ENCODE peak calls at places on chromosomes 12 and 14, in six cellular contexts. S is mesenchymal stem cell, Y is neuronal stem cell, K is IMR-90, R is H1, N is mesendoderm. F is an unnamed sample.

GRCh38 chr12:115697341-115697740 is 580.2 kb downstream of the MED13L start:
- DNase-seq in S (peak), Y (no peak), K (no peak), R (no peak), N (no peak), F (no peak)

GRCh38 chr12:6230321-6231110 is 30.3 kb downstream of the CD9 start:
- DNase-seq in S (no peak), Y (no peak), K (no peak), R (no peak), N (no peak), F (no peak)

GRCh38 chr12:92462049-92462448 is 240.7 kb upstream of the PLEKHG7 start:
- DNase-seq in S (peak), Y (no peak), K (no peak), R (no peak), N (no peak), F (no peak)

GRCh38 chr14:63203618-63204406 is 431 bp upstream of the RHOJ start:
- DNase-seq in S (peak), Y (peak), K (peak), R (peak), N (peak), F (peak)

GRCh38 chr14:54854181-54854580 is 48.4 kb downstream of the GCH1 start:
- DNase-seq in S (no peak), Y (no peak), K (no peak), R (no peak), N (peak), F (peak)

GRCh38 chr14:24335461-24336146 is 733 bp upstream of the ADCY4 start:
- DNase-seq in S (no peak), Y (no peak), K (no peak), R (no peak), N (peak), F (no peak)

GRCh38 chr12:9651265-9651729 is 18.2 kb upstream of the CLEC2D start:
- DNase-seq in S (peak), Y (no peak), K (peak), R (no peak), N (peak), F (no peak)

GRCh38 chr12:45828402-45828801 is 98.9 kb downstream of the ARID2 start:
- DNase-seq in S (no peak), Y (no peak), K (no peak), R (no peak), N (no peak), F (no peak)

GRCh38 chr14:56720703-56721426 is 89.4 kb downstream of the OTX2 start:
- DNase-seq in S (no peak), Y (no peak), K (no peak), R (no peak), N (no peak), F (no peak)

GRCh38 chr12:55906056-55906455 is 21.6 kb downstream of the PYM1 start:
- DNase-seq in S (no peak), Y (no peak), K (peak), R (no peak), N (no peak), F (no peak)

GRCh38 chr12:96483116-96483515 is 6.3 kb upstream of the CFAP54 start:
- DNase-seq in S (no peak), Y (no peak), K (no peak), R (no peak), N (no peak), F (no peak)

GRCh38 chr12:72281145-72281544 is 9.0 kb downstream of the TRHDE start:
- DNase-seq in S (peak), Y (no peak), K (peak), R (no peak), N (no peak), F (no peak)

GRCh38 chr12:11727133-11727664 is 77.7 kb downstream of the ETV6 start:
- DNase-seq in S (no peak), Y (no peak), K (no peak), R (no peak), N (no peak), F (no peak)

GRCh38 chr12:118311666-118312065 is 61.0 kb downstream of the TAOK3 start:
- DNase-seq in S (no peak), Y (no peak), K (no peak), R (no peak), N (no peak), F (no peak)

GRCh38 chr12:120710805-120711296 is 593 bp downstream of the UNC119B start:
- DNase-seq in S (peak), Y (no peak), K (no peak), R (peak), N (peak), F (peak)

GRCh38 chr12:46964496-46965098 is 114.8 kb upstream of the PCED1B start:
- DNase-seq in S (peak), Y (peak), K (peak), R (no peak), N (peak), F (peak)

GRCh38 chr14:81889529-81889928 is 355.9 kb upstream of the SEL1L start:
- DNase-seq in S (no peak), Y (no peak), K (no peak), R (no peak), N (no peak), F (no peak)

GRCh38 chr14:99806841-99807240 is 13.6 kb downstream of the EML1 start:
- DNase-seq in S (no peak), Y (no peak), K (no peak), R (no peak), N (no peak), F (no peak)

GRCh38 chr12:70933133-70933532 is 12.6 kb upstream of the PTPRR start:
- DNase-seq in S (no peak), Y (no peak), K (no peak), R (no peak), N (no peak), F (no peak)

GRCh38 chr14:61258985-61259384 is 22.2 kb downstream of the TMEM30B start:
- DNase-seq in S (no peak), Y (no peak), K (peak), R (no peak), N (no peak), F (no peak)

GRCh38 chr12:121797937-121798801 is 4.7 kb upstream of the RHOF start:
- DNase-seq in S (peak), Y (no peak), K (peak), R (no peak), N (peak), F (no peak)

GRCh38 chr12:111431772-111432171 is 26.0 kb downstream of the SH2B3 start:
- DNase-seq in S (peak), Y (no peak), K (no peak), R (no peak), N (no peak), F (no peak)

GRCh38 chr12:107512391-107512790 is 173.2 kb upstream of the PWP1 start:
- DNase-seq in S (no peak), Y (no peak), K (peak), R (no peak), N (no peak), F (no peak)

GRCh38 chr12:95051241-95051640 is 22.2 kb downstream of the NR2C1 start:
- DNase-seq in S (no peak), Y (no peak), K (peak), R (no peak), N (no peak), F (no peak)

GRCh38 chr14:68968051-68968450 is 11.1 kb downstream of the ACTN1 start:
- DNase-seq in S (no peak), Y (no peak), K (no peak), R (no peak), N (no peak), F (no peak)

GRCh38 chr12:49791156-49791555 is 37.1 kb downstream of the NCKAP5L start:
- DNase-seq in S (no peak), Y (no peak), K (no peak), R (no peak), N (no peak), F (no peak)

GRCh38 chr12:44875417-44875953 is 630 bp downstream of the NELL2 start:
- DNase-seq in S (no peak), Y (peak), K (no peak), R (peak), N (peak), F (peak)

GRCh38 chr12:83805137-83805818 is 1107.3 kb downstream of the SLC6A15 start:
- DNase-seq in S (no peak), Y (no peak), K (no peak), R (no peak), N (no peak), F (no peak)

GRCh38 chr12:53660064-53660463 is 15.8 kb downstream of the ATP5MC2 start:
- DNase-seq in S (peak), Y (no peak), K (no peak), R (no peak), N (no peak), F (no peak)

GRCh38 chr14:63770187-63770807 is 42.4 kb upstream of the SGPP1 start:
- DNase-seq in S (peak), Y (no peak), K (peak), R (no peak), N (peak), F (no peak)

GRCh38 chr14:99608591-99608990 is 4.6 kb upstream of the CCDC85C start:
- DNase-seq in S (no peak), Y (no peak), K (no peak), R (no peak), N (no peak), F (no peak)

GRCh38 chr14:23895480-23895879 is 58.1 kb upstream of the DHRS4 start:
- DNase-seq in S (no peak), Y (no peak), K (no peak), R (no peak), N (peak), F (no peak)

GRCh38 chr12:52975820-52976573 is 27.1 kb downstream of the KRT18 start:
- DNase-seq in S (peak), Y (no peak), K (peak), R (no peak), N (peak), F (peak)

GRCh38 chr12:86254399-86255107 is 1.6 kb downstream of the MGAT4C start:
- DNase-seq in S (no peak), Y (no peak), K (peak), R (no peak), N (no peak), F (no peak)

GRCh38 chr12:90013409-90013808 is 304.8 kb upstream of the ATP2B1 start:
- DNase-seq in S (peak), Y (no peak), K (peak), R (no peak), N (peak), F (no peak)

GRCh38 chr12:70121562-70121961 is 121.7 kb upstream of the CNOT2 start:
- DNase-seq in S (no peak), Y (no peak), K (no peak), R (no peak), N (no peak), F (no peak)

GRCh38 chr14:93629636-93630035 is 158.6 kb downstream of the PRIMA1 start:
- DNase-seq in S (no peak), Y (no peak), K (no peak), R (no peak), N (peak), F (no peak)

GRCh38 chr12:59668678-59669077 is 72.8 kb downstream of the SLC16A7 start:
- DNase-seq in S (no peak), Y (no peak), K (no peak), R (no peak), N (no peak), F (no peak)

GRCh38 chr14:103558071-103558882 is 4.2 kb downstream of the BAG5 start:
- DNase-seq in S (peak), Y (no peak), K (peak), R (no peak), N (no peak), F (no peak)

GRCh38 chr14:22978873-22979671 is 3.3 kb downstream of the AJUBA start:
- DNase-seq in S (no peak), Y (no peak), K (no peak), R (no peak), N (no peak), F (no peak)

GRCh38 chr14:78637489-78637888 is 467.3 kb downstream of the NRXN3 start:
- DNase-seq in S (no peak), Y (no peak), K (no peak), R (no peak), N (no peak), F (no peak)

GRCh38 chr14:78638926-78639325 is 468.8 kb downstream of the NRXN3 start:
- DNase-seq in S (no peak), Y (no peak), K (no peak), R (no peak), N (no peak), F (no peak)

GRCh38 chr14:78633747-78634146 is 463.6 kb downstream of the NRXN3 start:
- DNase-seq in S (no peak), Y (peak), K (no peak), R (no peak), N (peak), F (peak)

DNA sequence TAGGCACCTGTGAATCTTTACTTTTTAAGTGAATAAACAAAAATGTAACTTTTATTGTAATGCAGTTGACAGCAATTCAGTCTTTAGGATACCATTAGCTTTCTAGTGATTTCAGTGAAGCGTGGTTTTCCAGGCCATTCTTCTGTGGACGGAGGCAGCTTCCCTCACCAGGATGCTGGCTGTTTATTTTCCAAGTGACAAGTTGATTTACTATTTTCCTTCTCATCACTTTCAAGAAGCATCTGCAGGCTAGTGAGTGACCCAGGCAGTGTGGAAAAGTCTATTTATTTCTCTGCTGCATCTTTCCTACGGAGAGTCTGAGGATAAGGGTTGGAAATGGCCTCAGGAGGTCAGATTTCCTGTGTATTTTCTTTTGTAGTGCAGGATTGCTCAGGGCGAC is 467.7 kb downstream of the NRXN3 start:
- DNase-seq in S (no peak), Y (no peak), K (no peak), R (no peak), N (no peak), F (no peak)
- H2BK15ac ChIP-seq in S (no peak), Y (no peak), K (no peak), R (no peak), N (no peak), F (no peak)

DNA sequence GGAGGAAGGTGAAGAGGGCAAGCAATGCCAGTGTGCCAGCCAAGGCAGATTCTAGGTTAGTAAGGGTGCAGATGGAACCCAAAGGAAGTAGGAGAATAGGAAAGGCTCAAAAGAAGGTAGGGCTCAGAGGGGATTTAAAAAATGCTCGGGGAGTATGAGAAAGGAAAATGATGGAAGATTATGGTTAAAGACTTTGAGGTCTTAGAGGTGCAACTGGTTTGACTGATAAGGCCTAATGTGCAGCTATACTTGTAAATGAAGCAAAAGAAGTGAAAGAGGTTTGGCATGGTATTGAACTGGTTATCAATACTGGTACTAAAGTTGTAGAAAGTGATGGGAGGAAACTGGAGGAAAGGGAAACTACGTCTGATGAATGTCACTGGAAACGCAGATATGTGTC is 94.7 kb downstream of the RPS6KA5 start:
- DNase-seq in S (no peak), Y (no peak), K (no peak), R (no peak), N (no peak), F (no peak)
- H3K23ac ChIP-seq in S (no peak), Y (no peak), K (no peak), R (no peak), N (no peak), F (no peak)

GRCh38 chr12:104599272-104599984 is 142.7 kb downstream of the CHST11 start:
- DNase-seq in S (no peak), Y (no peak), K (no peak), R (no peak), N (no peak), F (no peak)

GRCh38 chr12:104598342-104599271 is 141.9 kb downstream of the CHST11 start:
- DNase-seq in S (no peak), Y (no peak), K (no peak), R (no peak), N (no peak), F (no peak)

GRCh38 chr12:104602426-104602825 is 145.7 kb downstream of the CHST11 start:
- DNase-seq in S (no peak), Y (no peak), K (no peak), R (no peak), N (no peak), F (no peak)

GRCh38 chr12:104600790-104601739 is 144.3 kb downstream of the CHST11 start:
- DNase-seq in S (peak), Y (no peak), K (no peak), R (no peak), N (no peak), F (no peak)

GRCh38 chr12:104599985-104600712 is 143.4 kb downstream of the CHST11 start:
- DNase-seq in S (no peak), Y (no peak), K (no peak), R (no peak), N (no peak), F (no peak)
- H3K4ac ChIP-seq in S (peak), Y (no peak), K (no peak), R (no peak), N (no peak), F (no peak)

DNA sequence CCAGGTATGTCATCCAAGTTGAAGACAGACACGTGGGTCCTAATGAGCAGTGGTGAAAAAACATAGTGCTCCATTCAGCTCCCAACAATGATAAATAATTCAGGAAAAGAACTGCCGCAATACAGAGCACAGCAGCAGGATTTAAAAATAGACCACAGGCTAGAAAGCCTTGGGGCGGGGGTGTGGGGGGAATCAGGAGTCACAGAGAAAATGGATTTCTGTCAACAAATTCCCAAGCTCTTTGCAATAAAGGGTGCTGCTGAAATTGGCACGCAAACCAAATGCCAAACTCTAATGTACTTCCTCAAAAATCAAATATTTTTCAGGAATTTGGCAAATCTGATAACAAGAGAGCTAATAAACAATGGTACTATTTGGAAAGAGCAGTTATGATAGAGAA is 58.6 kb downstream of the R3HDM2 start:
- DNase-seq in S (no peak), Y (no peak), K (peak), R (no peak), N (no peak), F (no peak)
- H2BK15ac ChIP-seq in S (no peak), Y (no peak), K (no peak), R (no peak), N (no peak), F (no peak)

DNA sequence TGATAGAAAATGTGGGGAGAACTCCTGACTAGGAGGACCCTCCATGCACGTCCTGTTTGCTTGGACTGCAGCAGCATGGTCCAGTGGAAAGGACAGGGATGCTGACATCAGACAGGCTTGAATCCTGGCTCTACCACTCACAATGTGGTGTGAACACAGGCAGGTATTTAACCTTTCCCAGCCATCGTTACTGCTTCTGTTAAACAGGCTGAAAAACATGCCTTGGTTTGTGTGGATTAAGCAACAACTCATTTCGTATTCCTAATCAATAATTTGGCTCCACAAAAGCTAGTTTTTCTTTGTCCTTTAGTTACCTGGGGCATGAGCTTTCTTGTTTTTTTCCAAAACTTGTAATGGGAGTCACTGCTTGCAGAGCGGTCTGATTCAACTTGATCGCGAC is 41.0 kb downstream of the APPL2 start:
- DNase-seq in S (no peak), Y (no peak), K (no peak), R (no peak), N (no peak), F (no peak)
- H3K23ac ChIP-seq in S (no peak), Y (no peak), K (no peak), R (no peak), N (no peak), F (no peak)

DNA sequence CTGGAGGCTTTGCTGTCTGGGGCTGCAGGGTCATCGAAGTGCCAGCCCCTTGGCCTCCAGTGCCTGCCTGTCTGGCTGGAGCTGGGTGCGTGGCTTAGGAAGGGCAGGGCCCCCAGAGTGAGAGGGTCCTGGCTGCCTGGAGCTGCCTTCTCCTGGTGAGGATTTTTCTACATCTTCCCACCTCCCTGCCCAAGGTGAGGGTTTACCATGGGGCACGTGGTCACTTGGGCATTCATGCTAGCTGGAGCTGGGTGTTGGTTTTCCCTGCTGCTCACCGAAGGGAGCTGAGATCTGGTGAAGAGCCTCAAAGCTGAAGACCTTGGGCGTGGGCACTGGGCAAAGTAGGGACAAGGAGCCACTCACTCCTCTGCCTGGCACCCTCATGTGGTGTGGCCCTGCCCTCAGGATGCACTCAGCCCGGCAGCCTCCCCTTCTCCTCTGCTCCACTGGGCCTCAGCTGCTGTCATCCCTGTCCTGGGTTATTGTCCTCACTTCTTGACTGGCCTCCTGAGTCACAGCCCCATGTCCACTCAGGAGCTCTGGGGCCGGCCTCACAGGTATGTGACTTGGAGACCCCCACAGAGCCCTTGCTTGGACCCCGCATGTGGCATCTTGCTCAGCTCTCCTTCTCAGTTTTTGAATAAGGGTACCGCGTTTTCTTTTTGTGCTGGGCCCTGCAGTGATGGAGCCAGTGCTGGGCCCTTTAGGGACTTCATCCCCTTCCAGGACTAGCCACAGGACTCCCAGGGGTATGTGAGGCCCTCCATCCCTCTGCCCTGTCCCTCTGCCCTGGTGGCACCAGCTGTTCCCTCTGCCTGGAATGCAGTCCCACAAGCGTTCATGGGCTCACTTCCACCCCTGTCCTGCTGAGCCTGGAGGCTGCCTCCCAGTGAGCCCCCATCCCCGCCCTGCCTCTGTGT is 1.6 kb downstream of the CEP170B start:
- DNase-seq in S (no peak), Y (no peak), K (no peak), R (no peak), N (no peak), F (no peak)
- H3K4ac ChIP-seq in S (peak), Y (no peak), K (peak), R (no peak), N (no peak), F (no peak)

GRCh38 chr14:74961238-74961911 is 6.0 kb upstream of the PGF start:
- DNase-seq in S (no peak), Y (no peak), K (no peak), R (no peak), N (no peak), F (no peak)
- H2BK15ac ChIP-seq in S (no peak), Y (no peak), K (no peak), R (no peak), N (no peak), F (no peak)

F was measured in H9.